ENCODE peak calls at places on chromosomes 12 and 14, in seven cellular contexts. L, W, M, N, O, G and X are unnamed samples.

GRCh38 chr14:94009767-94010166 is 12.7 kb downstream of the CCDC197 start:
- DNase-seq in L (no peak), W (no peak), M (peak; percentile 11), N (no peak), O (no peak), G (peak; percentile 87), X (no peak)

GRCh38 chr14:56219666-56220413 is 101.6 kb downstream of the PELI2 start:
- DNase-seq in L (no peak), W (no peak), M (no peak), N (no peak), O (no peak), G (no peak), X (no peak)

GRCh38 chr12:120194534-120195395 is at the start of gene GCN1:
- DNase-seq in L (peak; percentile 90), W (peak; percentile 89), M (peak; percentile 64), N (peak; percentile 91), O (peak; percentile 95), G (peak; percentile 86), X (no peak)

GRCh38 chr14:49549881-49550280 is 36.3 kb downstream of the RPS29 start:
- DNase-seq in L (peak; percentile 4), W (no peak), M (peak; percentile 51), N (no peak), O (peak; percentile 75), G (peak; percentile 32), X (no peak)

GRCh38 chr12:49548822-49549648 is 10.2 kb downstream of the KCNH3 start:
- DNase-seq in L (no peak), W (no peak), M (no peak), N (peak; percentile 54), O (peak; percentile 95), G (peak; percentile 28), X (no peak)

GRCh38 chr12:52007158-52007921 is 594 bp downstream of the TAMALIN start:
- DNase-seq in L (no peak), W (peak; percentile 70), M (no peak), N (peak; percentile 69), O (peak; percentile 80), G (no peak), X (no peak)

GRCh38 chr12:24561882-24562760 is 386.8 kb downstream of the BCAT1 start:
- DNase-seq in L (no peak), W (peak; percentile 82), M (no peak), N (peak; percentile 69), O (peak; percentile 87), G (peak; percentile 77), X (no peak)

GRCh38 chr12:94644141-94644575 is 6.2 kb downstream of the TMCC3 start:
- DNase-seq in L (no peak), W (peak; percentile 58), M (peak; percentile 69), N (no peak), O (no peak), G (peak; percentile 74), X (peak; percentile 7)

GRCh38 chr14:47507866-47508265 is 167.5 kb downstream of the MDGA2 start:
- DNase-seq in L (no peak), W (no peak), M (no peak), N (no peak), O (no peak), G (no peak), X (no peak)

GRCh38 chr12:124388679-124389536 is 94.0 kb downstream of the RFLNA start:
- DNase-seq in L (peak; percentile 88), W (peak; percentile 89), M (no peak), N (peak; percentile 89), O (peak; percentile 95), G (peak; percentile 91), X (no peak)

GRCh38 chr14:51310453-51311074 is 70.5 kb downstream of the TMX1 start:
- DNase-seq in L (no peak), W (no peak), M (no peak), N (no peak), O (no peak), G (peak; percentile 87), X (no peak)

GRCh38 chr12:89650239-89650638 is 58.4 kb downstream of the ATP2B1 start:
- DNase-seq in L (no peak), W (no peak), M (no peak), N (no peak), O (no peak), G (peak; percentile 53), X (no peak)

GRCh38 chr12:104469066-104469465 is 12.3 kb downstream of the CHST11 start:
- DNase-seq in L (no peak), W (no peak), M (no peak), N (no peak), O (no peak), G (no peak), X (no peak)

GRCh38 chr14:106422066-106422465 is 895.7 kb downstream of the TMEM121 start:
- DNase-seq in L (no peak), W (no peak), M (no peak), N (no peak), O (no peak), G (no peak), X (no peak)

GRCh38 chr12:133105620-133106019 is 24.5 kb downstream of the ZNF891 start:
- DNase-seq in L (no peak), W (no peak), M (no peak), N (no peak), O (no peak), G (no peak), X (no peak)

GRCh38 chr12:9597365-9597764 is 10.4 kb downstream of the KLRB1 start:
- DNase-seq in L (no peak), W (no peak), M (no peak), N (no peak), O (no peak), G (no peak), X (no peak)

GRCh38 chr14:103110681-103111296 is 12.5 kb upstream of the TNFAIP2 start:
- DNase-seq in L (peak; percentile 93), W (no peak), M (no peak), N (no peak), O (peak; percentile 79), G (peak; percentile 52), X (no peak)

GRCh38 chr14:67766035-67766680 is 50.2 kb downstream of the ZFYVE26 start:
- DNase-seq in L (no peak), W (peak; percentile 52), M (no peak), N (no peak), O (no peak), G (no peak), X (no peak)

GRCh38 chr14:59704054-59704453 is 127.4 kb upstream of the CCDC175 start:
- DNase-seq in L (no peak), W (no peak), M (no peak), N (no peak), O (no peak), G (no peak), X (no peak)

GRCh38 chr12:47742253-47742825 is 16.3 kb downstream of the RAPGEF3 start:
- DNase-seq in L (peak; percentile 66), W (peak; percentile 74), M (no peak), N (peak; percentile 63), O (peak; percentile 89), G (no peak), X (no peak)

GRCh38 chr12:111942557-111942956 is 70.4 kb downstream of the TMEM116 start:
- DNase-seq in L (no peak), W (no peak), M (peak; percentile 30), N (no peak), O (no peak), G (peak; percentile 78), X (peak; percentile 41)

GRCh38 chr12:45730116-45730841 is 773 bp downstream of the ARID2 start:
- DNase-seq in L (peak; percentile 41), W (peak; percentile 67), M (peak; percentile 33), N (peak; percentile 53), O (peak; percentile 60), G (peak; percentile 48), X (peak; percentile 27)

GRCh38 chr12:101490286-101490920 is 15.3 kb downstream of the SPIC start:
- DNase-seq in L (peak; percentile 3), W (no peak), M (no peak), N (no peak), O (peak; percentile 77), G (no peak), X (no peak)

GRCh38 chr14:67583711-67584644 is 16.1 kb downstream of the PIGH start:
- DNase-seq in L (peak; percentile 60), W (no peak), M (no peak), N (no peak), O (peak; percentile 83), G (peak; percentile 15), X (no peak)

GRCh38 chr12:110635055-110635454 is 21.1 kb downstream of the TCTN1 start:
- DNase-seq in L (no peak), W (no peak), M (no peak), N (no peak), O (no peak), G (no peak), X (no peak)

GRCh38 chr14:68286667-68287066 is 467.1 kb downstream of the RAD51B start:
- DNase-seq in L (no peak), W (no peak), M (no peak), N (no peak), O (no peak), G (peak; percentile 17), X (peak; percentile 31)